ENCODE peak calls at places on chromosomes 2 and 18, in four cellular contexts. E is Ammon's horn; A is GDM1; I is stimulated activated CD4-positive, alpha-beta T cell treated with anti-CD3 and anti-CD28 coated beads, Interleukin-2, amount 100 ng/mL, for 48 hours. R is an unnamed sample.

GRCh38 chr2:201546576-201546975 is 95.0 kb downstream of the STRADB start:
- DNase-seq in E (no peak), A (no peak), I (no peak), R (no peak)

GRCh38 chr2:239264838-239265651 is 135.8 kb downstream of the HDAC4 start:
- DNase-seq in E (peak), A (no peak), I (no peak), R (no peak)

GRCh38 chr18:79068299-79068945 is 772 bp upstream of the ATP9B start:
- DNase-seq in E (no peak), A (no peak), I (no peak), R (no peak)

GRCh38 chr2:234102112-234102511 is 51.6 kb downstream of the SPP2 start:
- DNase-seq in E (no peak), A (no peak), I (no peak), R (no peak)

GRCh38 chr2:234682492-234683228 is 185.8 kb upstream of the ARL4C start:
- DNase-seq in E (no peak), A (no peak), I (no peak), R (peak)

GRCh38 chr2:41717883-41718282 is 329.9 kb upstream of the PKDCC start:
- DNase-seq in E (peak), A (no peak), I (no peak), R (no peak)

GRCh38 chr2:111897630-111897923 is 830 bp upstream of the MERTK start:
- DNase-seq in E (no peak), A (no peak), I (no peak), R (no peak)

GRCh38 chr2:98269830-98270229 is 76.4 kb upstream of the CNGA3 start:
- DNase-seq in E (no peak), A (no peak), I (no peak), R (no peak)

GRCh38 chr2:152309352-152310214 is 25.4 kb upstream of the FMNL2 start:
- DNase-seq in E (no peak), A (no peak), I (no peak), R (no peak)

GRCh38 chr2:73091696-73092095 is 20.2 kb upstream of the SFXN5 start:
- DNase-seq in E (no peak), A (no peak), I (no peak), R (no peak)

GRCh38 chr2:27501042-27501441 is 4.4 kb downstream of the GCKR start:
- DNase-seq in E (no peak), A (no peak), I (no peak), R (no peak)

GRCh38 chr2:27154990-27155615 is 6.3 kb downstream of the TCF23 start:
- DNase-seq in E (no peak), A (no peak), I (no peak), R (no peak)

GRCh38 chr2:62461707-62462106 is 44.3 kb downstream of the TMEM17 start:
- DNase-seq in E (no peak), A (no peak), I (no peak), R (no peak)

GRCh38 chr2:11622611-11623010 is 47.4 kb downstream of the NTSR2 start:
- DNase-seq in E (no peak), A (no peak), I (no peak), R (no peak)

GRCh38 chr2:222613715-222614331 is 42.1 kb downstream of the FARSB start:
- DNase-seq in E (peak), A (no peak), I (no peak), R (peak)

GRCh38 chr18:61998957-61999356 is 106.2 kb upstream of the RNF152 start:
- DNase-seq in E (no peak), A (no peak), I (no peak), R (no peak)

GRCh38 chr18:62781893-62782292 is 66.6 kb downstream of the PHLPP1 start:
- DNase-seq in E (no peak), A (no peak), I (no peak), R (no peak)

GRCh38 chr2:54331095-54331835 is 75.2 kb upstream of the TSPYL6 start:
- DNase-seq in E (peak), A (no peak), I (no peak), R (peak)

GRCh38 chr2:3487432-3487831 is 31.9 kb downstream of the ADI1 start:
- DNase-seq in E (no peak), A (no peak), I (no peak), R (no peak)

GRCh38 chr2:42753188-42753813 is 10.6 kb downstream of the OXER1 start:
- DNase-seq in E (no peak), A (no peak), I (no peak), R (peak)

GRCh38 chr2:236682651-236683422 is 113.2 kb downstream of the ACKR3 start:
- DNase-seq in E (no peak), A (no peak), I (no peak), R (no peak)

GRCh38 chr2:64623232-64623879 is 30.4 kb downstream of the SERTAD2 start:
- DNase-seq in E (no peak), A (no peak), I (no peak), R (peak)

GRCh38 chr2:37809525-37809924 is 115.6 kb upstream of the RMDN2 start:
- DNase-seq in E (no peak), A (no peak), I (no peak), R (peak)

GRCh38 chr2:73418343-73418742 is 32.7 kb downstream of the ALMS1 start:
- DNase-seq in E (peak), A (no peak), I (no peak), R (no peak)

GRCh38 chr18:11405804-11406203 is 203.6 kb upstream of the SLC35G4 start:
- DNase-seq in E (no peak), A (no peak), I (no peak), R (no peak)

GRCh38 chr2:235394278-235394828 is 99.5 kb upstream of the AGAP1 start:
- DNase-seq in E (no peak), A (no peak), I (no peak), R (no peak)

GRCh38 chr2:161427413-161428239 is 11.5 kb downstream of the TBR1 start:
- DNase-seq in E (no peak), A (no peak), I (no peak), R (peak)

GRCh38 chr2:86194751-86195054 is 559 bp downstream of the IMMT start:
- DNase-seq in E (peak), A (no peak), I (no peak), R (peak)

GRCh38 chr2:122028371-122029102 is 273.1 kb downstream of the TSN start:
- DNase-seq in E (no peak), A (no peak), I (no peak), R (no peak)

GRCh38 chr2:181566643-181567042 is 90.3 kb downstream of the CERKL start:
- DNase-seq in E (peak), A (no peak), I (no peak), R (no peak)

GRCh38 chr2:42844901-42845685 is 52.7 kb upstream of the HAAO start:
- DNase-seq in E (peak), A (no peak), I (no peak), R (peak)